ENCODE peak calls at places on chromosomes 16 and 17, in five cellular contexts. One of them, this sample, is unnamed.

GRCh38 chr17:5033352-5034015 is 1.7 kb downstream of the SLC52A1 start:
- DNase-seq in SW480: no peak
- DNase-seq in tibial nerve: no peak
- DNase-seq in LHCN-M2: no peak
- DNase-seq in A172: no peak
- DNase-seq in this sample: no peak

GRCh38 chr16:87534751-87535150 is 41.9 kb upstream of the ZCCHC14 start:
- DNase-seq in SW480: no peak
- DNase-seq in tibial nerve: no peak
- DNase-seq in LHCN-M2: no peak
- DNase-seq in A172: no peak
- DNase-seq in this sample: no peak

GRCh38 chr16:84810518-84811273 is 9.1 kb upstream of the CRISPLD2 start:
- DNase-seq in SW480: no peak
- DNase-seq in tibial nerve: peak; percentile 48
- DNase-seq in LHCN-M2: no peak
- DNase-seq in A172: peak; percentile 85
- DNase-seq in this sample: peak; percentile 50

GRCh38 chr16:1812732-1813163 is 13.9 kb downstream of the HAGH start:
- DNase-seq in SW480: peak; percentile 74
- DNase-seq in tibial nerve: no peak
- DNase-seq in LHCN-M2: peak; percentile 73
- DNase-seq in A172: peak; percentile 69
- DNase-seq in this sample: peak; percentile 75

GRCh38 chr16:84893849-84894599 is 74.2 kb downstream of the CRISPLD2 start:
- DNase-seq in SW480: peak; percentile 50
- DNase-seq in tibial nerve: no peak
- DNase-seq in LHCN-M2: no peak
- DNase-seq in A172: no peak
- DNase-seq in this sample: no peak

GRCh38 chr16:73232555-73233422 is 184.9 kb upstream of the ZFHX3 start:
- DNase-seq in SW480: peak; percentile 70
- DNase-seq in tibial nerve: no peak
- DNase-seq in LHCN-M2: peak; percentile 75
- DNase-seq in A172: peak; percentile 79
- DNase-seq in this sample: no peak

GRCh38 chr16:4505356-4506153 is 29.4 kb downstream of the HMOX2 start:
- DNase-seq in SW480: no peak
- DNase-seq in tibial nerve: no peak
- DNase-seq in LHCN-M2: no peak
- DNase-seq in A172: no peak
- DNase-seq in this sample: no peak

GRCh38 chr16:85396879-85397871 is 215.9 kb upstream of the GSE1 start:
- DNase-seq in SW480: peak; percentile 79
- DNase-seq in tibial nerve: peak; percentile 6
- DNase-seq in LHCN-M2: no peak
- DNase-seq in A172: peak; percentile 63
- DNase-seq in this sample: no peak

GRCh38 chr16:83653785-83654184 is 154.0 kb upstream of the HSBP1 start:
- DNase-seq in SW480: no peak
- DNase-seq in tibial nerve: no peak
- DNase-seq in LHCN-M2: peak; percentile 73
- DNase-seq in A172: peak; percentile 36
- DNase-seq in this sample: no peak

GRCh38 chr17:57109393-57110151 is 24.5 kb downstream of the AKAP1 start:
- DNase-seq in SW480: no peak
- DNase-seq in tibial nerve: no peak
- DNase-seq in LHCN-M2: no peak
- DNase-seq in A172: no peak
- DNase-seq in this sample: no peak

GRCh38 chr17:58631523-58632323 is 60.1 kb downstream of the TEX14 start:
- DNase-seq in SW480: peak; percentile 97
- DNase-seq in tibial nerve: peak; percentile 89
- DNase-seq in LHCN-M2: peak; percentile 99
- DNase-seq in A172: peak; percentile 99
- DNase-seq in this sample: peak; percentile 98

GRCh38 chr17:31148205-31148604 is 53.4 kb downstream of the NF1 start:
- DNase-seq in SW480: no peak
- DNase-seq in tibial nerve: no peak
- DNase-seq in LHCN-M2: peak; percentile 36
- DNase-seq in A172: no peak
- DNase-seq in this sample: no peak

GRCh38 chr17:39666601-39667261 is 1.5 kb upstream of the PNMT start:
- DNase-seq in SW480: no peak
- DNase-seq in tibial nerve: no peak
- DNase-seq in LHCN-M2: peak; percentile 85
- DNase-seq in A172: peak; percentile 49
- DNase-seq in this sample: no peak

GRCh38 chr16:84806256-84806889 is 13.4 kb upstream of the CRISPLD2 start:
- DNase-seq in SW480: no peak
- DNase-seq in tibial nerve: no peak
- DNase-seq in LHCN-M2: peak; percentile 17
- DNase-seq in A172: peak; percentile 91
- DNase-seq in this sample: peak; percentile 83

GRCh38 chr16:88108762-88109161 is 157.5 kb downstream of the BANP start:
- DNase-seq in SW480: no peak
- DNase-seq in tibial nerve: no peak
- DNase-seq in LHCN-M2: no peak
- DNase-seq in A172: no peak
- DNase-seq in this sample: no peak